ENCODE peak calls at places on chromosomes 7 and 10, in five cellular contexts. O, H, X, S and J are unnamed samples.

GRCh38 chr7:13144622-13145021 is 457.2 kb downstream of the ARL4A start:
- DNase-seq in O (peak), H (no peak), X (no peak), S (peak), J (no peak)

GRCh38 chr10:131946321-131946751 is 35.4 kb downstream of the BNIP3 start:
- DNase-seq in O (peak), H (no peak), X (no peak), S (peak), J (no peak)

GRCh38 chr7:123502216-123502615 is 32.2 kb downstream of the IQUB start:
- DNase-seq in O (no peak), H (no peak), X (no peak), S (no peak), J (no peak)

GRCh38 chr7:132592947-132593335 is 16.7 kb upstream of the PLXNA4 start:
- DNase-seq in O (no peak), H (no peak), X (no peak), S (no peak), J (no peak)

GRCh38 chr10:43206391-43207235 is 60.3 kb downstream of the RASGEF1A start:
- DNase-seq in O (no peak), H (peak), X (no peak), S (no peak), J (peak)

GRCh38 chr10:128178319-128178937 is 52.2 kb upstream of the MKI67 start:
- DNase-seq in O (no peak), H (no peak), X (no peak), S (no peak), J (no peak)

GRCh38 chr10:19966751-19967150 is 150.5 kb downstream of the PLXDC2 start:
- DNase-seq in O (no peak), H (no peak), X (no peak), S (peak), J (no peak)

GRCh38 chr7:101479217-101479616 is 116.5 kb downstream of the COL26A1 start:
- DNase-seq in O (no peak), H (no peak), X (no peak), S (no peak), J (no peak)

GRCh38 chr7:38685851-38686250 is 54.7 kb upstream of the AMPH start:
- DNase-seq in O (no peak), H (no peak), X (no peak), S (no peak), J (no peak)

GRCh38 chr7:157754416-157754790 is 417.6 kb downstream of the DNAJB6 start:
- DNase-seq in O (no peak), H (no peak), X (no peak), S (no peak), J (no peak)

GRCh38 chr10:71396084-71396713 is 521 bp upstream of the CDH23 start:
- DNase-seq in O (peak), H (peak), X (peak), S (peak), J (peak)

GRCh38 chr10:69179089-69179742 is 818 bp upstream of the SUPV3L1 start:
- DNase-seq in O (no peak), H (no peak), X (no peak), S (peak), J (no peak)

GRCh38 chr10:43299579-43299978 is 32.7 kb upstream of the RASGEF1A start:
- DNase-seq in O (no peak), H (no peak), X (no peak), S (no peak), J (no peak)

GRCh38 chr7:94297397-94297838 is 97.3 kb upstream of the COL1A2 start:
- DNase-seq in O (no peak), H (no peak), X (no peak), S (peak), J (no peak)

GRCh38 chr10:132906836-132907235 is 35.5 kb downstream of the CFAP46 start:
- DNase-seq in O (no peak), H (no peak), X (no peak), S (no peak), J (no peak)

GRCh38 chr10:108911814-108912541 is 1011.3 kb downstream of the XPNPEP1 start:
- DNase-seq in O (peak), H (peak), X (no peak), S (peak), J (peak)

GRCh38 chr10:2980791-2981360 is 86.5 kb upstream of the PFKP start:
- DNase-seq in O (no peak), H (no peak), X (no peak), S (peak), J (no peak)

GRCh38 chr10:21191512-21191911 is 294.4 kb upstream of the NEBL start:
- DNase-seq in O (no peak), H (no peak), X (peak), S (no peak), J (no peak)

GRCh38 chr7:39493929-39494328 is 72.3 kb upstream of the YAE1 start:
- DNase-seq in O (no peak), H (no peak), X (no peak), S (peak), J (no peak)

GRCh38 chr10:17202506-17202905 is 1.0 kb upstream of the TRDMT1 start:
- DNase-seq in O (no peak), H (no peak), X (no peak), S (no peak), J (no peak)

GRCh38 chr7:75638607-75639070 is 100.1 kb downstream of the HIP1 start:
- DNase-seq in O (peak), H (peak), X (no peak), S (peak), J (peak)

GRCh38 chr10:82206831-82207230 is 331.8 kb downstream of the NRG3 start:
- DNase-seq in O (no peak), H (no peak), X (no peak), S (peak), J (no peak)

GRCh38 chr7:37092548-37092947 is 356.1 kb downstream of the ELMO1 start:
- DNase-seq in O (no peak), H (no peak), X (no peak), S (no peak), J (no peak)

GRCh38 chr7:116786791-116787443 is 75.5 kb upstream of the CAPZA2 start:
- DNase-seq in O (no peak), H (no peak), X (peak), S (peak), J (no peak)

GRCh38 chr10:100790761-100791208 is 45.4 kb downstream of the PAX2 start:
- DNase-seq in O (no peak), H (no peak), X (no peak), S (no peak), J (no peak)

GRCh38 chr10:47223236-47223635 is 76.8 kb upstream of the GDF10 start:
- DNase-seq in O (no peak), H (no peak), X (no peak), S (no peak), J (no peak)

GRCh38 chr7:70148997-70149396 is 550.7 kb downstream of the AUTS2 start:
- DNase-seq in O (no peak), H (no peak), X (no peak), S (no peak), J (no peak)

GRCh38 chr10:11425288-11425595 is 186.2 kb downstream of the USP6NL start:
- DNase-seq in O (no peak), H (no peak), X (no peak), S (no peak), J (no peak)
- TF ChIP-seq CTCF in O (no peak), H (no peak), X (no peak), S (no peak), J (no peak)

DNA sequence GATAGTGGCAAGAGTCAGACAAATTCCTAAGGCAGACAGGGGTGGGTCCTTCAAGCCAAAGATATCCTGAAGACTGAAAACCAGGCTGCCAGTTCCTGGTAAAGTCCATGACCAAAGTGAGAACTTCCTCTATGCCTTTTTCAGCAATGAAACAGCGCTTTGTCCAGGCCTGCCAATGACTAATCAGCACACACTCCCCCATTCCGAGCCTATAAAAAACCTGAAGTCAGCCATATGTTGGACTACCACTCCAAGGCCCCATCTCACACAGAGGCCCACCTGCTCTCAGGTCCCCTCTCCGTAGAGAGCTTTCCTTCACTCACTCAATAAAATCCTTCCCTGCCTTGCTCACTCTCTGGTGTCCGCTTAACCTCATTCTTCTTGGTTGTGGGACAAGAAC is 402.2 kb downstream of the ANKRD7 start:
- DNase-seq in O (no peak), H (no peak), X (no peak), S (no peak), J (no peak)
- TF ChIP-seq CTCF in O (no peak), H (no peak), X (no peak), S (no peak), J (no peak)

GRCh38 chr7:83824214-83824613 is 175.3 kb upstream of the SEMA3E start:
- DNase-seq in O (no peak), H (no peak), X (no peak), S (peak), J (no peak)

GRCh38 chr7:83814480-83814879 is 165.5 kb upstream of the SEMA3E start:
- DNase-seq in O (no peak), H (no peak), X (no peak), S (no peak), J (no peak)

GRCh38 chr7:83821866-83822265 is 172.9 kb upstream of the SEMA3E start:
- DNase-seq in O (no peak), H (no peak), X (no peak), S (no peak), J (no peak)

GRCh38 chr7:83820641-83821040 is 171.7 kb upstream of the SEMA3E start:
- DNase-seq in O (no peak), H (no peak), X (no peak), S (no peak), J (no peak)

DNA sequence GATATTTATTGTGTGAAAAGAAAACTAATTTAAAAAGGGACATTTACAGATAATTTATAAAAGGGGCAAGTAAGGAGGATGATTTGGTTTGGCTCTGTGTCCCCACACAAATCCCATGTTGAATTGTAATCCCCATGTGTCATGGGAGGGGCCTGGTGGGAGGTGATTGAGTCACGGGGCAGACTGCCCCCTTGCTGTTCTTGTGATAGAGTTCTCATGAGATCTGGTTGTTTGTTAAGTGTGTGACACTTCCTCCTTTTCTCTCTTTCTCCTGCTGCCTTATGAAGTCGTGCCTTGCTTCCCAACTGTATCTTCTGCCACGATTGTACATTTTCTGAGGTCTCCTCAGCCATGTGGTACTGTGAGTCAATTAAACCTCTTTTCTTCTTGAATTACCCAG is 171.0 kb upstream of the SEMA3E start:
- DNase-seq in O (no peak), H (no peak), X (no peak), S (no peak), J (no peak)
- TF ChIP-seq CTCF in O (no peak), H (no peak), X (no peak), S (no peak), J (no peak)

GRCh38 chr10:121002586-121003205 is 151.5 kb downstream of the WDR11 start:
- DNase-seq in O (no peak), H (no peak), X (no peak), S (no peak), J (no peak)

GRCh38 chr10:120998782-120999285 is 147.7 kb downstream of the WDR11 start:
- DNase-seq in O (no peak), H (no peak), X (no peak), S (no peak), J (no peak)

GRCh38 chr10:120998251-120998650 is 147.1 kb downstream of the WDR11 start:
- DNase-seq in O (no peak), H (no peak), X (no peak), S (no peak), J (no peak)

GRCh38 chr10:120997313-120998102 is 146.3 kb downstream of the WDR11 start:
- DNase-seq in O (no peak), H (no peak), X (no peak), S (no peak), J (no peak)

GRCh38 chr10:120999868-121000267 is 148.7 kb downstream of the WDR11 start:
- DNase-seq in O (no peak), H (no peak), X (no peak), S (no peak), J (no peak)
- TF ChIP-seq CTCF in O (no peak), H (peak), X (no peak), S (no peak), J (no peak)

GRCh38 chr10:130516141-130516540 is 379.9 kb downstream of the GLRX3 start:
- DNase-seq in O (no peak), H (no peak), X (no peak), S (no peak), J (no peak)

GRCh38 chr10:130512936-130513335 is 376.7 kb downstream of the GLRX3 start:
- DNase-seq in O (no peak), H (no peak), X (no peak), S (no peak), J (no peak)

GRCh38 chr10:130511801-130512200 is 375.6 kb downstream of the GLRX3 start:
- DNase-seq in O (no peak), H (no peak), X (no peak), S (no peak), J (no peak)

GRCh38 chr10:130513686-130514476 is 377.7 kb downstream of the GLRX3 start:
- DNase-seq in O (no peak), H (no peak), X (no peak), S (no peak), J (no peak)

GRCh38 chr10:130515670-130516069 is 379.5 kb downstream of the GLRX3 start:
- DNase-seq in O (no peak), H (no peak), X (no peak), S (no peak), J (no peak)
- TF ChIP-seq CTCF in O (no peak), H (no peak), X (no peak), S (no peak), J (no peak)

DNA sequence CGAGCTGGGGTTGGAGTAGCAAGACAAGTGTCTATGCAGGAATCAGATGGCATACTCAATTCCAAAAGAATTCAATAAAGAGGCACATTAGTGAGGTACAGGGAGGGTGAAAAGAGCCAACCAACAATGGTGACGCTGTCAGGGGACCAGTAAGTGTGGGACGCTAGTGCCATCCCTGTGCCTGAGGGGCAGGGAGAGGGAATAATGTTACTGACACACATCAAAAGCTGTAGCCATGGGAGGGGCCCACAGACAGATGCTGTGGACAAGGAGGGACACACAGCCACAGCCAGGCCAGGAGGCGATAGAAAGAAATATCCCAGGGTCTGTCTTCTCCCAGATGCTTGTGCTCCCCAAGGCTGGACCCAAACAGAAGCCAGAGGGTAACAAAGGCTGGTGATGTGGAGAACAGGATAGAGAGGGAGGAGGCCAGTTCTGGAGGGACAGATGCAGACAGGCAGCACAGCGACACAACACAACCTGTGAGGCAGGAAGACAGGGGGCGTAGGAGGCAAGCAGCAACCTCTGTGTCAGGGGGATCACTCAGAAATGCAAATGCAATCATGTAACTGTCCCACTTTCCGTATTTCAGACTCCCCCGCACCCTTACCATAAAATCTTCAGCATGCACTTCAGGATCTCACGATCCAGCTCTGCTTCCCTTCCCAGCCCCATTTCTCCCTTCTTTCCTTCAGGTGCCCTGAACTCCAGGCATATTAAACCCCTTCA is 240.5 kb upstream of the FZD8 start:
- DNase-seq in O (no peak), H (no peak), X (no peak), S (no peak), J (no peak)
- TF ChIP-seq CTCF in O (no peak), H (no peak), X (no peak), S (no peak), J (no peak)

DNA sequence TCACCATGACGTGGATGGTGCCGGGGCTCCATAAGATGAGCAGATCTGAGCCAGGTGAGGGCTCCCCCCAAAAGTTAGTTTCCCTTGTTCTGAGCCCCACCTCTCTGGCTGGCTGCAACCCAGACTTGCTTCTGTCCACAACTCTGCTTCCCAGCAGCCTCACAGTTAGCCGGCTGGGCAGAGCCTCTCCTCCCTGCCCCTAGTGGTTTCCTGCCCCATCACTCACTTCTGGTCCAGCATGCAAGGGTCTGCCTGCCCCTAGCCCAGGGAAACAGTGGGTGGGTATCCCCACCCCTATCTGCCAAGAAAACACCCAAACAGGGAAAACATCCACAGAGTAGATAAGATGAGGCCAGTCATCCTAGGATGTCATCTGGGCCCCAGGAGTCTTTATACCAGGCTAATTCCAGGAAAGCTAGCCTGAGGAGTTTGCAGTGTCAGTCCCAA is 342.0 kb downstream of the GRID1 start:
- DNase-seq in O (no peak), H (no peak), X (no peak), S (no peak), J (no peak)
- TF ChIP-seq CTCF in O (no peak), H (no peak), X (no peak), S (no peak), J (no peak)